ENCODE peak calls at places on chromosomes 1 and 21, in ten cellular contexts. A, N, Q, G, Z, I, U, S, C and X are unnamed samples.

GRCh38 chr1:95021794-95022193 is 51.0 kb downstream of the ALG14 start:
- DNase-seq in A (no peak), N (peak), Q (no peak), G (no peak), Z (peak), I (no peak), U (no peak), S (no peak), C (peak), X (no peak)

GRCh38 chr1:46616277-46617107 is at the start of gene MOB3C:
- DNase-seq in A (peak), N (peak), Q (peak), G (peak), Z (peak), I (peak), U (peak), S (peak), C (peak), X (peak)

GRCh38 chr21:37451446-37451845 is 84.9 kb downstream of the DYRK1A start:
- DNase-seq in A (no peak), N (no peak), Q (no peak), G (no peak), Z (no peak), I (no peak), U (no peak), S (no peak), C (no peak), X (no peak)

GRCh38 chr1:94955767-94956632 is 29.1 kb upstream of the CNN3 start:
- DNase-seq in A (no peak), N (peak), Q (no peak), G (no peak), Z (peak), I (no peak), U (no peak), S (no peak), C (no peak), X (no peak)

GRCh38 chr1:226144045-226144444 is 42.5 kb downstream of the ACBD3 start:
- DNase-seq in A (no peak), N (no peak), Q (no peak), G (no peak), Z (no peak), I (no peak), U (no peak), S (no peak), C (no peak), X (no peak)

GRCh38 chr1:218462116-218462515 is 117.0 kb downstream of the TGFB2 start:
- DNase-seq in A (no peak), N (no peak), Q (no peak), G (no peak), Z (no peak), I (no peak), U (no peak), S (no peak), C (no peak), X (no peak)

GRCh38 chr21:39087238-39087975 is 95.8 kb downstream of the PSMG1 start:
- DNase-seq in A (no peak), N (no peak), Q (no peak), G (no peak), Z (no peak), I (no peak), U (no peak), S (no peak), C (no peak), X (no peak)

GRCh38 chr1:53616927-53617326 is 122.0 kb downstream of the GLIS1 start:
- DNase-seq in A (no peak), N (no peak), Q (no peak), G (no peak), Z (peak), I (no peak), U (no peak), S (no peak), C (no peak), X (no peak)

GRCh38 chr1:204448991-204449390 is 37.4 kb upstream of the PPP1R15B start:
- DNase-seq in A (no peak), N (no peak), Q (no peak), G (no peak), Z (no peak), I (no peak), U (no peak), S (no peak), C (no peak), X (no peak)

GRCh38 chr1:41356752-41357151 is 4.5 kb upstream of the FOXO6 start:
- DNase-seq in A (no peak), N (no peak), Q (no peak), G (no peak), Z (no peak), I (no peak), U (no peak), S (no peak), C (no peak), X (no peak)

GRCh38 chr1:88985033-88985432 is 7.4 kb downstream of the KYAT3 start:
- DNase-seq in A (peak), N (peak), Q (no peak), G (no peak), Z (no peak), I (peak), U (no peak), S (peak), C (no peak), X (no peak)

GRCh38 chr1:3066826-3067225 is 2.2 kb upstream of the PRDM16 start:
- DNase-seq in A (no peak), N (no peak), Q (no peak), G (no peak), Z (no peak), I (no peak), U (no peak), S (no peak), C (no peak), X (no peak)

GRCh38 chr1:11180342-11180744 is 8.8 kb upstream of the ANGPTL7 start:
- DNase-seq in A (no peak), N (no peak), Q (no peak), G (no peak), Z (no peak), I (peak), U (no peak), S (no peak), C (no peak), X (no peak)

GRCh38 chr1:221759436-221759835 is 17.5 kb upstream of the DUSP10 start:
- DNase-seq in A (no peak), N (no peak), Q (no peak), G (no peak), Z (no peak), I (peak), U (no peak), S (no peak), C (no peak), X (no peak)

GRCh38 chr1:202540448-202540847 is 169.8 kb downstream of the SYT2 start:
- DNase-seq in A (no peak), N (no peak), Q (no peak), G (no peak), Z (no peak), I (no peak), U (no peak), S (no peak), C (no peak), X (no peak)

GRCh38 chr1:185694081-185694480 is 40.1 kb upstream of the HMCN1 start:
- DNase-seq in A (no peak), N (peak), Q (no peak), G (no peak), Z (peak), I (peak), U (no peak), S (no peak), C (no peak), X (no peak)

GRCh38 chr21:42199488-42200463 is 19.2 kb upstream of the ABCG1 start:
- DNase-seq in A (no peak), N (no peak), Q (no peak), G (no peak), Z (no peak), I (peak), U (no peak), S (peak), C (no peak), X (no peak)

GRCh38 chr1:156025873-156026272 is 5.1 kb upstream of the SSR2 start:
- DNase-seq in A (no peak), N (peak), Q (no peak), G (no peak), Z (peak), I (peak), U (peak), S (no peak), C (no peak), X (peak)

GRCh38 chr1:115175596-115175995 is 86.3 kb upstream of the TSPAN2 start:
- DNase-seq in A (no peak), N (no peak), Q (no peak), G (no peak), Z (no peak), I (no peak), U (no peak), S (no peak), C (no peak), X (no peak)

GRCh38 chr1:54763814-54764131 is 550 bp downstream of the PARS2 start:
- DNase-seq in A (no peak), N (no peak), Q (peak), G (no peak), Z (no peak), I (peak), U (peak), S (no peak), C (no peak), X (no peak)

GRCh38 chr1:50214764-50215163 is 106.0 kb downstream of the ELAVL4 start:
- DNase-seq in A (no peak), N (no peak), Q (no peak), G (no peak), Z (no peak), I (no peak), U (no peak), S (no peak), C (no peak), X (no peak)

GRCh38 chr1:183472488-183473285 is at the start of gene SMG7:
- DNase-seq in A (no peak), N (peak), Q (peak), G (peak), Z (peak), I (no peak), U (peak), S (peak), C (no peak), X (peak)

GRCh38 chr1:172003766-172004530 is 162.7 kb downstream of the DNM3 start:
- DNase-seq in A (no peak), N (no peak), Q (no peak), G (no peak), Z (no peak), I (no peak), U (no peak), S (no peak), C (no peak), X (no peak)

GRCh38 chr1:198212675-198213074 is 55.9 kb downstream of the NEK7 start:
- DNase-seq in A (peak), N (no peak), Q (no peak), G (no peak), Z (no peak), I (peak), U (no peak), S (no peak), C (no peak), X (no peak)

GRCh38 chr21:26717146-26717739 is 128.0 kb downstream of the ADAMTS1 start:
- DNase-seq in A (no peak), N (peak), Q (no peak), G (no peak), Z (peak), I (no peak), U (no peak), S (peak), C (no peak), X (no peak)

GRCh38 chr1:181152892-181153633 is 64.6 kb downstream of the IER5 start:
- DNase-seq in A (no peak), N (peak), Q (no peak), G (no peak), Z (peak), I (peak), U (no peak), S (no peak), C (peak), X (no peak)

GRCh38 chr1:6795661-6796060 is 10.4 kb downstream of the CAMTA1 start:
- DNase-seq in A (peak), N (no peak), Q (no peak), G (no peak), Z (no peak), I (peak), U (no peak), S (no peak), C (no peak), X (no peak)

GRCh38 chr1:161791889-161792655 is 26.0 kb downstream of the ATF6 start:
- DNase-seq in A (no peak), N (no peak), Q (no peak), G (no peak), Z (no peak), I (peak), U (no peak), S (no peak), C (no peak), X (no peak)

GRCh38 chr1:244154882-244155531 is 103.9 kb downstream of the ZBTB18 start:
- DNase-seq in A (no peak), N (no peak), Q (no peak), G (no peak), Z (no peak), I (no peak), U (no peak), S (no peak), C (peak), X (no peak)

GRCh38 chr1:25877155-25877554 is 1.6 kb upstream of the PAQR7 start:
- DNase-seq in A (no peak), N (no peak), Q (no peak), G (no peak), Z (no peak), I (no peak), U (no peak), S (no peak), C (no peak), X (no peak)

GRCh38 chr21:41494242-41494641 is 13.7 kb downstream of the TMPRSS2 start:
- DNase-seq in A (no peak), N (no peak), Q (no peak), G (no peak), Z (no peak), I (no peak), U (no peak), S (no peak), C (no peak), X (no peak)

GRCh38 chr1:109181085-109181806 is 32.5 kb upstream of the SARS1 start:
- DNase-seq in A (no peak), N (no peak), Q (no peak), G (no peak), Z (no peak), I (no peak), U (no peak), S (no peak), C (no peak), X (no peak)

GRCh38 chr1:180953791-180954721 is 41.4 kb downstream of the KIAA1614 start:
- DNase-seq in A (no peak), N (peak), Q (peak), G (peak), Z (peak), I (no peak), U (peak), S (peak), C (peak), X (peak)